ENCODE peak calls at places on chromosomes 5 and 9, in four cellular contexts. U, Y, F and N are unnamed samples.
A peak's percentile ranks its signal among the peaks of the same experiment; 100 is the strongest.

GRCh38 chr5:31487510-31487909 is 44.4 kb downstream of the DROSHA start:
- DNase-seq in F (no peak), U (peak; percentile 11), Y (no peak), N (peak; percentile 29)

GRCh38 chr9:82894961-82895902 is 167.7 kb downstream of the RASEF start:
- DNase-seq in Y (no peak), U (no peak), F (no peak), N (no peak)

GRCh38 chr9:82038897-82039296 is 50.3 kb downstream of the SPATA31D1 start:
- DNase-seq in U (no peak), Y (no peak), F (no peak), N (no peak)

GRCh38 chr5:147037517-147038205 is 159.1 kb upstream of the PPP2R2B start:
- DNase-seq in F (no peak), Y (no peak), U (peak; percentile 20), N (peak; percentile 13)

GRCh38 chr9:80885894-80886293 is 803.5 kb downstream of the TLE1 start:
- DNase-seq in F (no peak), U (no peak), Y (no peak), N (no peak)

GRCh38 chr9:36191290-36191645 is 547 bp downstream of the CLTA start:
- DNase-seq in F (no peak), U (no peak), Y (no peak), N (peak; percentile 46)

GRCh38 chr5:90390326-90390725 is 19.2 kb downstream of the CETN3 start:
- DNase-seq in Y (no peak), F (no peak), U (no peak), N (no peak)

GRCh38 chr5:176944276-176944675 is 45.1 kb upstream of the HK3 start:
- DNase-seq in U (no peak), F (no peak), Y (no peak), N (no peak)

GRCh38 chr9:19969721-19970120 is 180.9 kb upstream of the SLC24A2 start:
- DNase-seq in Y (no peak), F (no peak), U (no peak), N (no peak)

GRCh38 chr9:135126480-135127187 is 39.2 kb downstream of the OLFM1 start:
- DNase-seq in F (no peak), Y (no peak), U (no peak), N (no peak)

GRCh38 chr9:129868571-129869486 is 33.6 kb downstream of the USP20 start:
- DNase-seq in U (no peak), Y (no peak), F (no peak), N (no peak)

GRCh38 chr9:68733021-68733405 is 28.0 kb downstream of the PIP5K1B start:
- DNase-seq in U (no peak), Y (no peak), F (no peak), N (no peak)

GRCh38 chr5:153618857-153619256 is 128.4 kb downstream of the GRIA1 start:
- DNase-seq in Y (no peak), F (no peak), U (peak; percentile 62), N (peak; percentile 21)

GRCh38 chr5:176818391-176819098 is 8.2 kb downstream of the UNC5A start:
- DNase-seq in U (no peak), Y (no peak), F (peak; percentile 34), N (no peak)

GRCh38 chr5:108193021-108193795 is 188.7 kb downstream of the FBXL17 start:
- DNase-seq in Y (no peak), U (peak; percentile 75), F (no peak), N (no peak)

GRCh38 chr5:158740358-158740757 is 359.4 kb downstream of the EBF1 start:
- DNase-seq in U (no peak), F (no peak), Y (no peak), N (no peak)

GRCh38 chr5:179803651-179804598 is 2.7 kb downstream of the MGAT4B start:
- DNase-seq in F (no peak), U (peak; percentile 41), Y (peak; percentile 57), N (peak; percentile 37)

GRCh38 chr5:131769961-131770360 is 26.9 kb downstream of the FNIP1 start:
- DNase-seq in F (no peak), Y (no peak), U (no peak), N (no peak)

GRCh38 chr5:115430374-115430773 is 114.2 kb downstream of the FEM1C start:
- DNase-seq in F (no peak), Y (no peak), U (no peak), N (no peak)

GRCh38 chr5:115258001-115258400 is 4.7 kb downstream of the PGGT1B start:
- DNase-seq in U (peak; percentile 59), Y (no peak), F (no peak), N (no peak)

GRCh38 chr9:101791938-101792337 is 53.5 kb upstream of the GRIN3A start:
- DNase-seq in U (no peak), F (no peak), Y (peak; percentile 47), N (no peak)

GRCh38 chr5:125485003-125485641 is 738.7 kb upstream of the ZNF608 start:
- DNase-seq in F (no peak), Y (no peak), U (peak; percentile 97), N (peak; percentile 96)

GRCh38 chr5:98755406-98755805 is 18.1 kb upstream of the RGMB start:
- DNase-seq in F (no peak), U (peak; percentile 90), Y (no peak), N (no peak)

GRCh38 chr9:27460225-27461023 is 63.7 kb upstream of the IFNK start:
- DNase-seq in U (no peak), F (peak; percentile 37), Y (no peak), N (no peak)

GRCh38 chr9:23291001-23291400 is 535.0 kb downstream of the ELAVL2 start:
- DNase-seq in Y (no peak), F (no peak), U (no peak), N (no peak)

GRCh38 chr5:33401482-33402390 is 39.0 kb upstream of the TARS1 start:
- DNase-seq in U (peak; percentile 64), F (no peak), Y (no peak), N (peak; percentile 74)

GRCh38 chr9:87684627-87685204 is 41.2 kb upstream of the CTSL start:
- DNase-seq in Y (peak; percentile 64), F (no peak), U (peak; percentile 24), N (peak; percentile 30)

GRCh38 chr9:89375181-89375760 is 57.0 kb downstream of the SECISBP2 start:
- DNase-seq in F (peak; percentile 42), U (no peak), Y (no peak), N (peak; percentile 18)
- TF ChIP-seq FOS in F (no peak), U (no peak), Y (no peak), N (no peak)

GRCh38 chr9:6538666-6539071 is 106.9 kb downstream of the GLDC start:
- DNase-seq in U (peak; percentile 57), Y (no peak), F (no peak), N (no peak)
- TF ChIP-seq FOS in U (peak; percentile 28), Y (no peak), F (no peak), N (peak; percentile 44)

DNA sequence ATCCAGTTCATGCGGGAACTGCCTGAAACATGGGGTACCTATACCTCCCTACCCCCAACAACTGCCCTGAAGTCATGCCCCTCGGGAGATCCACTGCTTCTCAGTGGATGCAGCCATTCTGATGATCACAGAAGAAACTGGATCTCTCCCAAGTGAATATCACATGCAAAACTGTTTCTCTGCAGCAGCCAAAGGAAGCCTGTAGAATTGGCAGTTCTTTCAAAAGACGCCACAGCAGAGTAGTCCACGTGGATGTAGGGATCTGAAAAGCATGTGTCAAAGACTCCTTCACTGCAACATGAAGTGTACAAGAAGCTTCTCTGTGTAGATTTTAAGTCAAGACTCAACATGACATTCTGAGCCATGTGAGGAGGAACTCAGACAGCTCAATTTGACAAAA is 286.7 kb downstream of the NR3C1 start:
- DNase-seq in U (no peak), Y (no peak), F (no peak), N (no peak)
- TF ChIP-seq FOS in U (no peak), Y (no peak), F (no peak), N (no peak)

DNA sequence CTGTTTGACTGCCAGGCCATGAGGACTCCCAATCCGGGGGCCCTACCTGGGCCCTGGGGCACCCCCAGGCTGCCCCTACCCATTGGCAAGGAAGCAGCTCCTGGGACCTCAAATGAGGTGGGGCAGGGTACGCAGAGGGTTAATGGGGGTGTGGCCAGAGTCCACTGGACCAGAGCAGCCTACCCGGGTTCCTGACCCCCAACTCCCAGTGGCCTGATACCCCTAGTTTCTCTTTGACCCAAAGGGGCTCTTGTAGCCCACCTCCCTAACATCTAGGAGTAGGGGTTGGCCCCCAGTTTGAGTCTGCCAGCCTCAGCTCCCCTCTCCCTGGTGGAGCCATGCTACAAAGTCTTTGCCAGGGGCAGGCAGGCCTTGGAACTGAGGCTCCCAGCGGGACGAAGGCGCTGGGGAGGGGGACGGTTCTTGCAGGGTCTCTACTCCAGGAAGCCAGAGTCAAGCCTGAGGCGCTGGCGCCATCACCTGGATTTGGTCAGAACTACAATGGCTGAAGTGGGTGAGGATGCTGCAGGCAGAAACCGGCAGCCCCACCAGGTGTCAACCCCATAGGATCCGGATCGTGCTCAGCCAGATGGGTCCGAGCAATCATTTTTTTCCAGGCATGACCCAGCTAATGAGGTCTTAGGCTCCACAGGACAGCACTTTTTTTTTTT is 8.4 kb upstream of the CERCAM start:
- DNase-seq in U (peak; percentile 31), Y (peak; percentile 69), F (no peak), N (peak; percentile 76)
- TF ChIP-seq FOS in U (no peak), Y (no peak), F (no peak), N (no peak)

DNA sequence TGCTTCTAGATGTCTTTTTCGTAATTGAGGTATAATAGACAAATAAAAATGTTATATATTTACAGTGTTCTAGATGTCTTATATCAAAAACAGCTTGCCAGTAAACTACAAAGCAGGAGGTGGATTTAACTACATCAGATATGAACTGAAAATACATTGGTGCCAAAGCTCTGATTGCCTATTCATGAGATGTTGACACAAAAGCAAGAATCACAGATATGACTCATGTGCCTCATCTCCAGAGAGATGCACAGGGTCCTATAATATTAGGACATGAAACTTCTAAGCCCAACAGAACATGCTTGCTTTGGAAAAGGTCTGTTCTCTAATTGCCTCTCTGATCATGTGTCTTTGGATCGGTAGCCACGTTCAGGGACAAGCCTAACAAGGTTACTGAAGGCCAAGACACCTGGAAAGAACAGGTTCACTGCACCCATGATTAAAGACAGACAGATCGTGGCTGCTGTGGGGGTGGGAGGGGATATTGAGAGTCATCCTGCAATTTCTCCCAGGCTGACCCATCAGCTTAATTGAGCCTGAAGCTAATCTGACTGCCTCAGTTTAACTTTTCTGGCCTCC is 16.8 kb downstream of the ABCA1 start:
- DNase-seq in Y (no peak), U (peak; percentile 71), F (no peak), N (no peak)
- TF ChIP-seq FOS in Y (no peak), U (peak; percentile 42), F (no peak), N (no peak)

GRCh38 chr9:365451-365850 is 150.8 kb downstream of the DOCK8 start:
- DNase-seq in F (no peak), Y (no peak), U (no peak), N (no peak)
- TF ChIP-seq FOS in F (no peak), Y (no peak), U (no peak), N (no peak)

GRCh38 chr9:16312962-16313546 is 557.4 kb downstream of the BNC2 start:
- DNase-seq in U (no peak), F (no peak), Y (no peak), N (no peak)

GRCh38 chr9:16315720-16316119 is 554.8 kb downstream of the BNC2 start:
- DNase-seq in U (no peak), Y (no peak), F (no peak), N (no peak)

GRCh38 chr9:16312116-16312515 is 558.4 kb downstream of the BNC2 start:
- DNase-seq in U (no peak), Y (no peak), F (no peak), N (no peak)

GRCh38 chr9:16316406-16316805 is 554.1 kb downstream of the BNC2 start:
- DNase-seq in Y (no peak), U (no peak), F (no peak), N (no peak)

DNA sequence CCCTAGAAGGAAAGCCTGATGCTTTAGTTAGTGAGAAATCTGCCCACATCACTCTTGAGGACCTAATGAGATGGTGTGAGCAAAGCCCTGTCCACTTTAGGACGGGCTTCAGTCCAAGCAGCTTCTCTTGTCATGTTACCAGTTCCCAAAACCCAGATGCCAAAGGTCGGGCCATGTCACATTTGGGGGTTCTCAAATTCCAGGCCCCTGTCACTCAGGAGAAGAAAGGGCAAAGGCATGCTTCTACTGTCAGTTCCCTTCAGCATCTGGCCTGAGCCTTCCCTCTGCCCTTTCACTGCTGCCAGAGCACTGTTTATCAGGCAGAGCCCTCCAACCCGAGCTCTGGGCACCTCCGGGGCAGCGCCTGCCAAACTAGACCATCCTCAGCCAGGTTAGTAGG is 556.0 kb downstream of the BNC2 start:
- DNase-seq in F (no peak), Y (no peak), U (no peak), N (no peak)
- TF ChIP-seq FOS in F (no peak), Y (no peak), U (no peak), N (no peak)